ENCODE peak calls at places on chromosomes 4 and X, in five cellular contexts. E is keratinocyte, S is GM13976, O is DMS 273 treated with DMSO at 0.1 percent for 48 hours, C is mucosa of descending colon. Q is an unnamed sample.

GRCh38 chrX:119512145-119512800 is 44.0 kb downstream of the SLC25A5 start:
- DNase-seq in E (no peak), S (peak), O (peak), C (peak), Q (peak)

GRCh38 chrX:69133561-69134542 is 31.4 kb downstream of the PJA1 start:
- DNase-seq in E (no peak), S (no peak), O (peak), C (peak), Q (peak)

GRCh38 chr4:180617203-180617602 is 1626.0 kb upstream of the TENM3 start:
- DNase-seq in E (no peak), S (no peak), O (no peak), C (no peak), Q (peak)

GRCh38 chrX:19829817-19830216 is 57.6 kb downstream of the SH3KBP1 start:
- DNase-seq in E (no peak), S (no peak), O (no peak), C (no peak), Q (no peak)

GRCh38 chr4:10810411-10810810 is 125.8 kb upstream of the CLNK start:
- DNase-seq in E (no peak), S (no peak), O (no peak), C (no peak), Q (no peak)

GRCh38 chrX:135384161-135384836 is 37.4 kb upstream of the SMIM10L2A start:
- DNase-seq in E (no peak), S (no peak), O (no peak), C (peak), Q (no peak)

GRCh38 chr4:5893013-5893580 is at the start of gene CRMP1:
- DNase-seq in E (no peak), S (no peak), O (no peak), C (no peak), Q (peak)

GRCh38 chrX:69282893-69283690 is 117.8 kb upstream of the PJA1 start:
- DNase-seq in E (no peak), S (no peak), O (no peak), C (no peak), Q (no peak)

GRCh38 chrX:5113128-5113527 is 1115.5 kb downstream of the NLGN4X start:
- DNase-seq in E (no peak), S (no peak), O (no peak), C (no peak), Q (peak)

GRCh38 chr4:54063737-54064316 is 578 bp downstream of the CHIC2 start:
- DNase-seq in E (no peak), S (peak), O (no peak), C (peak), Q (no peak)

GRCh38 chrX:12469296-12469695 is 321.9 kb upstream of the PRPS2 start:
- DNase-seq in E (no peak), S (no peak), O (no peak), C (no peak), Q (no peak)

GRCh38 chr4:150224896-150225591 is 146.8 kb downstream of the DCLK2 start:
- DNase-seq in E (no peak), S (no peak), O (no peak), C (no peak), Q (no peak)

GRCh38 chr4:137519406-137519805 is 12.9 kb downstream of the PCDH18 start:
- DNase-seq in E (no peak), S (no peak), O (no peak), C (no peak), Q (no peak)

GRCh38 chrX:16842684-16843083 is 27.5 kb downstream of the RBBP7 start:
- DNase-seq in E (no peak), S (no peak), O (no peak), C (no peak), Q (peak)

GRCh38 chrX:63963382-63963781 is 178.4 kb upstream of the ARHGEF9 start:
- DNase-seq in E (no peak), S (no peak), O (no peak), C (no peak), Q (no peak)

GRCh38 chrX:40098264-40099045 is 697 bp upstream of the BCOR start:
- DNase-seq in E (no peak), S (peak), O (no peak), C (peak), Q (no peak)

GRCh38 chrX:154712781-154713391 is 38.0 kb downstream of the GAB3 start:
- DNase-seq in E (no peak), S (peak), O (no peak), C (no peak), Q (peak)

GRCh38 chrX:9650091-9650490 is 115.6 kb downstream of the GPR143 start:
- DNase-seq in E (no peak), S (no peak), O (no peak), C (no peak), Q (no peak)

GRCh38 chrX:119549327-119550016 is 15.7 kb downstream of the STEEP1 start:
- DNase-seq in E (no peak), S (no peak), O (no peak), C (no peak), Q (no peak)

GRCh38 chr4:17576932-17577659 is at the start of gene LAP3:
- DNase-seq in E (peak), S (peak), O (peak), C (peak), Q (peak)

GRCh38 chr4:146032234-146032860 is 93.7 kb upstream of the ZNF827 start:
- DNase-seq in E (no peak), S (no peak), O (no peak), C (peak), Q (no peak)

GRCh38 chr4:128776794-128777216 is 32.7 kb upstream of the JADE1 start:
- DNase-seq in E (no peak), S (no peak), O (no peak), C (peak), Q (peak)

GRCh38 chr4:44287505-44287904 is 161.1 kb downstream of the KCTD8 start:
- DNase-seq in E (no peak), S (no peak), O (no peak), C (no peak), Q (no peak)

GRCh38 chr4:13483142-13484044 is 747 bp downstream of the RAB28 start:
- DNase-seq in E (no peak), S (no peak), O (no peak), C (peak), Q (no peak)

GRCh38 chr4:81470456-81471327 is 1.0 kb downstream of the RASGEF1B start:
- DNase-seq in E (no peak), S (peak), O (no peak), C (peak), Q (no peak)

GRCh38 chr4:57102050-57102564 is 8.1 kb downstream of the IGFBP7 start:
- DNase-seq in E (no peak), S (no peak), O (no peak), C (peak), Q (peak)

GRCh38 chr4:8101213-8101781 is 57.3 kb downstream of the ABLIM2 start:
- DNase-seq in E (peak), S (no peak), O (no peak), C (peak), Q (no peak)

GRCh38 chrX:2514131-2514530 is 13.4 kb upstream of the DHRSX start:
- DNase-seq in E (no peak), S (no peak), O (no peak), C (no peak), Q (no peak)

GRCh38 chr4:164888096-164888495 is 11.1 kb downstream of the APELA start:
- DNase-seq in E (no peak), S (no peak), O (no peak), C (no peak), Q (no peak)

GRCh38 chr4:127965803-127966175 is 583 bp downstream of the ABHD18 start:
- DNase-seq in E (no peak), S (peak), O (no peak), C (peak), Q (no peak)

GRCh38 chr4:179927473-179927872 is 2315.7 kb upstream of the TENM3 start:
- DNase-seq in E (no peak), S (peak), O (no peak), C (no peak), Q (no peak)

GRCh38 chrX:29948653-29949052 is 266.7 kb upstream of the MAGEB2 start:
- DNase-seq in E (no peak), S (no peak), O (no peak), C (no peak), Q (peak)

GRCh38 chrX:11953615-11954014 is 184.7 kb upstream of the FRMPD4 start:
- DNase-seq in E (no peak), S (no peak), O (no peak), C (no peak), Q (peak)

GRCh38 chr4:69984030-69984443 is 11.7 kb upstream of the STATH start:
- DNase-seq in E (no peak), S (no peak), O (no peak), C (peak), Q (no peak)

GRCh38 chr4:93617596-93617995 is 211.0 kb upstream of the ATOH1 start:
- DNase-seq in E (no peak), S (no peak), O (no peak), C (no peak), Q (peak)

GRCh38 chr4:119210760-119211159 is 1.8 kb upstream of the USP53 start:
- DNase-seq in E (no peak), S (no peak), O (no peak), C (no peak), Q (no peak)

GRCh38 chr4:135538698-135539097 is 1337.1 kb upstream of the PABPC4L start:
- DNase-seq in E (no peak), S (no peak), O (no peak), C (no peak), Q (no peak)

GRCh38 chr4:39367166-39367565 is 1.0 kb upstream of the RFC1 start:
- DNase-seq in E (no peak), S (no peak), O (no peak), C (no peak), Q (no peak)

GRCh38 chrX:9311411-9312160 is 153.3 kb upstream of the TBL1X start:
- DNase-seq in E (no peak), S (no peak), O (no peak), C (no peak), Q (no peak)